ENCODE peak calls at places on chromosome 20, in six cellular contexts. One of them, this sample, is unnamed.
A peak's percentile ranks its signal among the peaks of the same experiment; 100 is the strongest.

GRCh38 chr20:22687676-22688360 is 103.4 kb upstream of the FOXA2 start:
- DNase-seq in fibroblast of lung: no peak
- DNase-seq in psoas muscle: no peak
- DNase-seq in cardiac muscle cell: no peak
- DNase-seq in uterus: no peak
- DNase-seq in lower leg skin: peak; percentile 67
- DNase-seq in this sample: no peak

GRCh38 chr20:2767768-2768631 is 32.4 kb downstream of the CPXM1 start:
- DNase-seq in fibroblast of lung: peak; percentile 12
- DNase-seq in psoas muscle: no peak
- DNase-seq in cardiac muscle cell: no peak
- DNase-seq in uterus: peak; percentile 37
- DNase-seq in lower leg skin: peak; percentile 85
- DNase-seq in this sample: no peak

GRCh38 chr20:64031822-64032314 is 4.1 kb upstream of the C20orf204 start:
- DNase-seq in fibroblast of lung: no peak
- DNase-seq in psoas muscle: no peak
- DNase-seq in cardiac muscle cell: no peak
- DNase-seq in uterus: no peak
- DNase-seq in lower leg skin: no peak
- DNase-seq in this sample: no peak

GRCh38 chr20:37526238-37526838 is 1.3 kb downstream of the BLCAP start:
- DNase-seq in fibroblast of lung: no peak
- DNase-seq in psoas muscle: no peak
- DNase-seq in cardiac muscle cell: peak; percentile 66
- DNase-seq in uterus: no peak
- DNase-seq in lower leg skin: peak; percentile 88
- DNase-seq in this sample: no peak

GRCh38 chr20:53163486-53163885 is 191.3 kb downstream of the TSHZ2 start:
- DNase-seq in fibroblast of lung: peak; percentile 39
- DNase-seq in psoas muscle: no peak
- DNase-seq in cardiac muscle cell: no peak
- DNase-seq in uterus: no peak
- DNase-seq in lower leg skin: no peak
- DNase-seq in this sample: no peak

GRCh38 chr20:14963262-14963663 is 625.9 kb upstream of the FLRT3 start:
- DNase-seq in fibroblast of lung: no peak
- DNase-seq in psoas muscle: no peak
- DNase-seq in cardiac muscle cell: no peak
- DNase-seq in uterus: no peak
- DNase-seq in lower leg skin: no peak
- DNase-seq in this sample: no peak

GRCh38 chr20:1319462-1319861 is 9.5 kb downstream of the SDCBP2 start:
- DNase-seq in fibroblast of lung: no peak
- DNase-seq in psoas muscle: no peak
- DNase-seq in cardiac muscle cell: no peak
- DNase-seq in uterus: no peak
- DNase-seq in lower leg skin: no peak
- DNase-seq in this sample: no peak

GRCh38 chr20:6636209-6637159 is 131.0 kb upstream of the BMP2 start:
- DNase-seq in fibroblast of lung: peak; percentile 87
- DNase-seq in psoas muscle: no peak
- DNase-seq in cardiac muscle cell: peak; percentile 71
- DNase-seq in uterus: no peak
- DNase-seq in lower leg skin: no peak
- DNase-seq in this sample: no peak

GRCh38 chr20:20492521-20493334 is 124.8 kb downstream of the INSM1 start:
- DNase-seq in fibroblast of lung: peak; percentile 24
- DNase-seq in psoas muscle: no peak
- DNase-seq in cardiac muscle cell: no peak
- DNase-seq in uterus: no peak
- DNase-seq in lower leg skin: no peak
- DNase-seq in this sample: peak; percentile 91

GRCh38 chr20:19975436-19975799 is 41.7 kb upstream of the NAA20 start:
- DNase-seq in fibroblast of lung: peak; percentile 57
- DNase-seq in psoas muscle: peak; percentile 60
- DNase-seq in cardiac muscle cell: no peak
- DNase-seq in uterus: no peak
- DNase-seq in lower leg skin: no peak
- DNase-seq in this sample: no peak

GRCh38 chr20:50724851-50725721 is 6.3 kb upstream of the PARD6B start:
- DNase-seq in fibroblast of lung: peak; percentile 84
- DNase-seq in psoas muscle: peak; percentile 89
- DNase-seq in cardiac muscle cell: peak; percentile 92
- DNase-seq in uterus: peak; percentile 93
- DNase-seq in lower leg skin: peak; percentile 84
- DNase-seq in this sample: peak; percentile 68

GRCh38 chr20:31693987-31694661 is 28.5 kb downstream of the BCL2L1 start:
- DNase-seq in fibroblast of lung: no peak
- DNase-seq in psoas muscle: no peak
- DNase-seq in cardiac muscle cell: no peak
- DNase-seq in uterus: no peak
- DNase-seq in lower leg skin: no peak
- DNase-seq in this sample: peak; percentile 70

GRCh38 chr20:57693002-57693582 is 16.7 kb downstream of the PMEPA1 start:
- DNase-seq in fibroblast of lung: no peak
- DNase-seq in psoas muscle: no peak
- DNase-seq in cardiac muscle cell: no peak
- DNase-seq in uterus: no peak
- DNase-seq in lower leg skin: no peak
- DNase-seq in this sample: no peak

GRCh38 chr20:19012671-19013070 is 199.1 kb downstream of the SCP2D1 start:
- DNase-seq in fibroblast of lung: no peak
- DNase-seq in psoas muscle: no peak
- DNase-seq in cardiac muscle cell: no peak
- DNase-seq in uterus: peak; percentile 56
- DNase-seq in lower leg skin: peak; percentile 81
- DNase-seq in this sample: no peak

GRCh38 chr20:38841570-38841969 is 36.1 kb downstream of the PPP1R16B start:
- DNase-seq in fibroblast of lung: no peak
- DNase-seq in psoas muscle: no peak
- DNase-seq in cardiac muscle cell: no peak
- DNase-seq in uterus: no peak
- DNase-seq in lower leg skin: no peak
- DNase-seq in this sample: no peak

GRCh38 chr20:38842558-38842981 is 37.1 kb downstream of the PPP1R16B start:
- DNase-seq in fibroblast of lung: no peak
- DNase-seq in psoas muscle: no peak
- DNase-seq in cardiac muscle cell: no peak
- DNase-seq in uterus: no peak
- DNase-seq in lower leg skin: no peak
- DNase-seq in this sample: no peak

GRCh38 chr20:38840894-38841470 is 35.5 kb downstream of the PPP1R16B start:
- DNase-seq in fibroblast of lung: no peak
- DNase-seq in psoas muscle: no peak
- DNase-seq in cardiac muscle cell: no peak
- DNase-seq in uterus: no peak
- DNase-seq in lower leg skin: no peak
- DNase-seq in this sample: no peak

GRCh38 chr20:38843346-38843745 is 37.8 kb downstream of the PPP1R16B start:
- DNase-seq in fibroblast of lung: no peak
- DNase-seq in psoas muscle: no peak
- DNase-seq in cardiac muscle cell: no peak
- DNase-seq in uterus: no peak
- DNase-seq in lower leg skin: no peak
- DNase-seq in this sample: no peak

GRCh38 chr20:38842017-38842416 is 36.5 kb downstream of the PPP1R16B start:
- DNase-seq in fibroblast of lung: no peak
- DNase-seq in psoas muscle: no peak
- DNase-seq in cardiac muscle cell: no peak
- DNase-seq in uterus: no peak
- DNase-seq in lower leg skin: no peak
- DNase-seq in this sample: no peak
- TF ChIP-seq CTCF in fibroblast of lung: no peak
- TF ChIP-seq CTCF in psoas muscle: no peak
- TF ChIP-seq CTCF in cardiac muscle cell: no peak
- TF ChIP-seq CTCF in uterus: no peak
- TF ChIP-seq CTCF in lower leg skin: no peak
- TF ChIP-seq CTCF in this sample: no peak

DNA sequence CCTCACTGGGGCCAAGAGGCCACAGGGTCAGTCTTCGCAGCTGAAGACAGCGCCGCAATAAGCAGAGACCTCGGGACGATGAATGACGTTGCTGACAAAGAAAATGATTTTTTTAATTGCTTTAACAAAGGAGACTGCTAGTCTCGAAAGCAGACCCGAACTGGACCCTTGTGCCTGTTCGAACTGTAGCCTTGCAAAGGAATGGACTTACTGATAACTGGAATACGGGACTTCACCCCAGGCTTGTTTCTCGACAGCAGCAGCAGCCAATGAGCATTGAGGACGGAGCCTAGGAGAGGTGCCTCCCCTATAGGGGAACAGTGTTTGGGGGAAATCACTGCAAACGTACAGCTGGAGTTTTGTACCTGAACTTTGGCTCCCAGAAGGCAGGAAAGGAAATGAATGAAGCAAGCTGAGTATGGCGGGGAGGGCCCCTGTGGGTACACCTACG is 1.3 kb upstream of the TAF4 start:
- DNase-seq in fibroblast of lung: no peak
- DNase-seq in psoas muscle: no peak
- DNase-seq in cardiac muscle cell: peak; percentile 27
- DNase-seq in uterus: no peak
- DNase-seq in lower leg skin: no peak
- DNase-seq in this sample: no peak
- H3K4me3 ChIP-seq in fibroblast of lung: peak overlapping the region; percentile 71
- H3K4me3 ChIP-seq in psoas muscle: peak overlapping the region; percentile 70
- H3K4me3 ChIP-seq in cardiac muscle cell: peak overlapping the region; percentile 37
- H3K4me3 ChIP-seq in uterus: peak overlapping the region; percentile 40
- H3K4me3 ChIP-seq in lower leg skin: peak overlapping the region; percentile 48
- H3K4me3 ChIP-seq in this sample: peak overlapping the region; percentile 77

DNA sequence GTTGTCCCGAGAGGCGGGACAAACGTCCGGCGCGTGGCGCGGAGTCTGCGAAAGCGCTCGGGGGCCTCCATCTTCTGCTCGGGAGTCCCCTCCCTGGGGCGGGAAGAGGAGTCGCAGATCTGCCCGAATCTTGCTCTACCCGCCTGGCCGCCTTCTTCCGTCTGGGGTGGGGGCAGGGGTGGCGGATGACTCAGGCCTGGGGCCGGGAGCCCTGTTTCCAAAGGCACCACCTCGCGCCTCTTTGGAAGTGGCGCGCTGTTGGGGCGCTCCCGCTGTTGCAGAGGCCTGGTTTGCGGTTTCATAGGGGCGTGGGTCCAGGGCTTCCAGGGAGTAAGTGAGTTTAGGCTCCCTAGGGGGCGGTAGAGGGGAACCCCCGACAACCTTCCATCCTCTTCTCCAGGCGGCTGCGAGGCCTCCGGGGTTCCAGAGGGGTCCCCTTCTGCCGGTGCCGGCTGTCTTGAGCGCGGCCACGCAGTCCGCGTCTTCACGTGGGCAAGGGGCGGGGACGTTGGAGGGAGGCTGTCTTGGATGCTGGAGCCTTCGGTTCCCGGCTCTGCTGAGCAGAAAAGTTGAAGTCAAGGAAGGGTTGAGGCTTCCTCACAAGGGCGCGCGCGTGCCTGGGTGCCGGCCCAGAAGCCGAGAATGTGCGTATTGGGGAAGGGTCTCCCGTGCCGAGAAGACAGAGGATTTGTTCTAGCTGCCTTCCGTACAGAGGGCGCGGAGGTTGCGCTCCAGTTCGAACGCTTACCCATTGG is 2.6 kb upstream of the TFAP2C start:
- DNase-seq in fibroblast of lung: no peak
- DNase-seq in psoas muscle: no peak
- DNase-seq in cardiac muscle cell: peak; percentile 54
- DNase-seq in uterus: no peak
- DNase-seq in lower leg skin: peak; percentile 91
- DNase-seq in this sample: no peak
- TF ChIP-seq CTCF in fibroblast of lung: peak; percentile 9
- TF ChIP-seq CTCF in psoas muscle: no peak
- TF ChIP-seq CTCF in cardiac muscle cell: peak; percentile 32
- TF ChIP-seq CTCF in uterus: no peak
- TF ChIP-seq CTCF in lower leg skin: no peak
- TF ChIP-seq CTCF in this sample: no peak

GRCh38 chr20:45436732-45437485 is 21.0 kb downstream of the PIGT start:
- DNase-seq in fibroblast of lung: peak; percentile 82
- DNase-seq in psoas muscle: peak; percentile 94
- DNase-seq in cardiac muscle cell: peak; percentile 92
- DNase-seq in uterus: peak; percentile 89
- DNase-seq in lower leg skin: peak; percentile 98
- DNase-seq in this sample: peak; percentile 95

GRCh38 chr20:45429618-45430017 is 13.7 kb downstream of the PIGT start:
- DNase-seq in fibroblast of lung: no peak
- DNase-seq in psoas muscle: no peak
- DNase-seq in cardiac muscle cell: no peak
- DNase-seq in uterus: no peak
- DNase-seq in lower leg skin: no peak
- DNase-seq in this sample: no peak

GRCh38 chr20:45432294-45432693 is 16.4 kb downstream of the PIGT start:
- DNase-seq in fibroblast of lung: no peak
- DNase-seq in psoas muscle: no peak
- DNase-seq in cardiac muscle cell: no peak
- DNase-seq in uterus: no peak
- DNase-seq in lower leg skin: no peak
- DNase-seq in this sample: no peak

GRCh38 chr20:45427236-45428149 is 11.6 kb downstream of the PIGT start:
- DNase-seq in fibroblast of lung: no peak
- DNase-seq in psoas muscle: no peak
- DNase-seq in cardiac muscle cell: no peak
- DNase-seq in uterus: no peak
- DNase-seq in lower leg skin: no peak
- DNase-seq in this sample: no peak

DNA sequence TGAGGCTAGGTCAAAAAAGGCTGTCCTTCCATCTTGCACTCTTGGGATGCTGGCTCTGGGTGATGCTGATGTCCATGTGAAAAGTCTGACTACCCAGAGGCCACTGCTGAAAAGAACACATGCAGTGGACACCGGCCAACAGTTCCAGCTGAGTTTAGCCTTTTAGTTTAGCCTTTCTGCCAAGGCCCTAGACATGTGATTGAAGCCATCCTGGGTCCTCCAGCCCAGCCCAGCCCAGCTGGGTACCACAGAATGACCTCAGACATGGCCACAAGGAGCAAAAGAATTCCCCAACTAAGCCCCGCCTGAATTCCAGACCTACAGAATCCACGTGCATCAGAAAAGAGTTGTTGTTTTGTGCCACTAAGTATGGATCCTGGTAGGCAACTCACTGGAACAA is 17.4 kb downstream of the PIGT start:
- DNase-seq in fibroblast of lung: peak; percentile 95
- DNase-seq in psoas muscle: peak; percentile 69
- DNase-seq in cardiac muscle cell: no peak
- DNase-seq in uterus: peak; percentile 41
- DNase-seq in lower leg skin: no peak
- DNase-seq in this sample: peak; percentile 91
- H3K4me3 ChIP-seq in fibroblast of lung: no peak overlapping the region
- H3K4me3 ChIP-seq in psoas muscle: no peak overlapping the region
- H3K4me3 ChIP-seq in cardiac muscle cell: no peak overlapping the region
- H3K4me3 ChIP-seq in uterus: no peak overlapping the region
- H3K4me3 ChIP-seq in lower leg skin: no peak overlapping the region
- H3K4me3 ChIP-seq in this sample: no peak overlapping the region

This sample was measured in dorsolateral prefrontal cortex.